ENCODE peak calls at places on chromosomes 13 and 19, in five cellular contexts. A is GM12865, J is aorta, Q is tibial nerve, I is BE2C. G is an unnamed sample.

GRCh38 chr13:60881507-60881906 is 484.5 kb downstream of the TDRD3 start:
- DNase-seq in A (no peak), J (no peak), Q (no peak), I (no peak), G (no peak)

GRCh38 chr13:42707596-42707995 is 73.8 kb upstream of the FAM216B start:
- DNase-seq in A (no peak), J (no peak), Q (no peak), I (no peak), G (no peak)

GRCh38 chr13:34044660-34045080 is 226.7 kb downstream of the RFC3 start:
- DNase-seq in A (no peak), J (no peak), Q (no peak), I (no peak), G (no peak)

GRCh38 chr19:51739466-51740213 is 12.0 kb downstream of the FPR1 start:
- DNase-seq in A (no peak), J (no peak), Q (no peak), I (no peak), G (no peak)

GRCh38 chr19:52948025-52948770 is 14.5 kb downstream of the ZNF816 start:
- DNase-seq in A (no peak), J (no peak), Q (no peak), I (no peak), G (no peak)

GRCh38 chr13:48731957-48732569 is 78.3 kb downstream of the CYSLTR2 start:
- DNase-seq in A (peak), J (peak), Q (peak), I (peak), G (no peak)

GRCh38 chr13:29681859-29682258 is 86.4 kb upstream of the SLC7A1 start:
- DNase-seq in A (no peak), J (no peak), Q (no peak), I (no peak), G (no peak)

GRCh38 chr19:35562336-35562735 is 1.1 kb downstream of the ATP4A start:
- DNase-seq in A (no peak), J (no peak), Q (no peak), I (no peak), G (no peak)

GRCh38 chr19:3556978-3557460 is 367 bp downstream of the MFSD12 start:
- DNase-seq in A (peak), J (no peak), Q (no peak), I (no peak), G (no peak)

GRCh38 chr13:52419080-52419479 is 13.1 kb upstream of the THSD1 start:
- DNase-seq in A (no peak), J (no peak), Q (no peak), I (no peak), G (no peak)

GRCh38 chr13:113152894-113153809 is 5.3 kb upstream of the PROZ start:
- DNase-seq in A (peak), J (peak), Q (peak), I (no peak), G (peak)

GRCh38 chr13:26497991-26498423 is 59.5 kb upstream of the WASF3 start:
- DNase-seq in A (no peak), J (no peak), Q (no peak), I (no peak), G (no peak)

GRCh38 chr19:7450243-7451223 is 38.3 kb downstream of the PEX11G start:
- DNase-seq in A (peak), J (no peak), Q (no peak), I (no peak), G (no peak)

GRCh38 chr13:29359181-29359580 is 236.3 kb downstream of the SLC7A1 start:
- DNase-seq in A (no peak), J (no peak), Q (no peak), I (no peak), G (no peak)

GRCh38 chr19:30153326-30154210 is 211.5 kb downstream of the URI1 start:
- DNase-seq in A (peak), J (no peak), Q (no peak), I (peak), G (no peak)

GRCh38 chr13:48251616-48252081 is 18.6 kb downstream of the ITM2B start:
- DNase-seq in A (no peak), J (no peak), Q (no peak), I (no peak), G (no peak)

GRCh38 chr13:40061466-40062450 is 406.3 kb downstream of the COG6 start:
- DNase-seq in A (no peak), J (no peak), Q (no peak), I (no peak), G (no peak)

GRCh38 chr13:100409132-100409531 is 179.5 kb downstream of the GGACT start:
- DNase-seq in A (no peak), J (no peak), Q (no peak), I (no peak), G (no peak)

GRCh38 chr19:296476-297225 is 5.4 kb upstream of the PLPP2 start:
- DNase-seq in A (no peak), J (peak), Q (no peak), I (no peak), G (no peak)

GRCh38 chr19:35055715-35056179 is 14.2 kb downstream of the HPN start:
- DNase-seq in A (peak), J (no peak), Q (no peak), I (no peak), G (no peak)

GRCh38 chr19:23547816-23548430 is 139.1 kb downstream of the ZNF675 start:
- DNase-seq in A (no peak), J (no peak), Q (no peak), I (no peak), G (no peak)

GRCh38 chr13:77779461-77780272 is 82.2 kb downstream of the SLAIN1 start:
- DNase-seq in A (peak), J (peak), Q (peak), I (peak), G (no peak)

GRCh38 chr13:91579320-91579719 is 180.9 kb downstream of the GPC5 start:
- DNase-seq in A (no peak), J (no peak), Q (no peak), I (no peak), G (no peak)

GRCh38 chr13:34357435-34358232 is 539.7 kb downstream of the RFC3 start:
- DNase-seq in A (peak), J (peak), Q (no peak), I (no peak), G (no peak)

GRCh38 chr13:47897411-47898050 is 103.5 kb downstream of the SUCLA2 start:
- DNase-seq in A (no peak), J (no peak), Q (no peak), I (no peak), G (no peak)

GRCh38 chr19:4589579-4590410 is 30.3 kb upstream of the SEMA6B start:
- DNase-seq in A (peak), J (no peak), Q (no peak), I (peak), G (no peak)

GRCh38 chr13:39496487-39496998 is 106.5 kb downstream of the LHFPL6 start:
- DNase-seq in A (no peak), J (no peak), Q (no peak), I (no peak), G (no peak)

GRCh38 chr13:71979616-71980015 is 112.6 kb upstream of the DACH1 start:
- DNase-seq in A (peak), J (no peak), Q (no peak), I (peak), G (no peak)

GRCh38 chr19:48636859-48637448 is at the start of gene DBP:
- DNase-seq in A (no peak), J (peak), Q (no peak), I (peak), G (peak)

GRCh38 chr13:103953859-103954258 is 887.6 kb upstream of the SLC10A2 start:
- DNase-seq in A (no peak), J (no peak), Q (no peak), I (no peak), G (no peak)

GRCh38 chr13:95480131-95480545 is 72.4 kb upstream of the CLDN10 start:
- DNase-seq in A (peak), J (peak), Q (peak), I (peak), G (peak)

GRCh38 chr13:107712145-107712544 is 503.2 kb downstream of the LIG4 start:
- DNase-seq in A (no peak), J (no peak), Q (no peak), I (no peak), G (no peak)

GRCh38 chr19:50723735-50724521 is 764 bp downstream of the CLEC11A start:
- DNase-seq in A (no peak), J (no peak), Q (no peak), I (no peak), G (no peak)
- H3K4me3 ChIP-seq in A (no peak), J (no peak), Q (peak), I (peak), G (peak)

GRCh38 chr19:41876847-41877489 is at the start of gene CD79A:
- DNase-seq in A (peak), J (no peak), Q (no peak), I (no peak), G (no peak)

GRCh38 chr19:41879080-41879479 is 2.0 kb downstream of the CD79A start:
- DNase-seq in A (no peak), J (no peak), Q (no peak), I (no peak), G (no peak)

GRCh38 chr19:41877490-41877876 is 404 bp downstream of the CD79A start:
- DNase-seq in A (peak), J (no peak), Q (no peak), I (no peak), G (no peak)

GRCh38 chr19:41879670-41880328 is 2.7 kb downstream of the CD79A start:
- DNase-seq in A (no peak), J (no peak), Q (no peak), I (no peak), G (no peak)

DNA sequence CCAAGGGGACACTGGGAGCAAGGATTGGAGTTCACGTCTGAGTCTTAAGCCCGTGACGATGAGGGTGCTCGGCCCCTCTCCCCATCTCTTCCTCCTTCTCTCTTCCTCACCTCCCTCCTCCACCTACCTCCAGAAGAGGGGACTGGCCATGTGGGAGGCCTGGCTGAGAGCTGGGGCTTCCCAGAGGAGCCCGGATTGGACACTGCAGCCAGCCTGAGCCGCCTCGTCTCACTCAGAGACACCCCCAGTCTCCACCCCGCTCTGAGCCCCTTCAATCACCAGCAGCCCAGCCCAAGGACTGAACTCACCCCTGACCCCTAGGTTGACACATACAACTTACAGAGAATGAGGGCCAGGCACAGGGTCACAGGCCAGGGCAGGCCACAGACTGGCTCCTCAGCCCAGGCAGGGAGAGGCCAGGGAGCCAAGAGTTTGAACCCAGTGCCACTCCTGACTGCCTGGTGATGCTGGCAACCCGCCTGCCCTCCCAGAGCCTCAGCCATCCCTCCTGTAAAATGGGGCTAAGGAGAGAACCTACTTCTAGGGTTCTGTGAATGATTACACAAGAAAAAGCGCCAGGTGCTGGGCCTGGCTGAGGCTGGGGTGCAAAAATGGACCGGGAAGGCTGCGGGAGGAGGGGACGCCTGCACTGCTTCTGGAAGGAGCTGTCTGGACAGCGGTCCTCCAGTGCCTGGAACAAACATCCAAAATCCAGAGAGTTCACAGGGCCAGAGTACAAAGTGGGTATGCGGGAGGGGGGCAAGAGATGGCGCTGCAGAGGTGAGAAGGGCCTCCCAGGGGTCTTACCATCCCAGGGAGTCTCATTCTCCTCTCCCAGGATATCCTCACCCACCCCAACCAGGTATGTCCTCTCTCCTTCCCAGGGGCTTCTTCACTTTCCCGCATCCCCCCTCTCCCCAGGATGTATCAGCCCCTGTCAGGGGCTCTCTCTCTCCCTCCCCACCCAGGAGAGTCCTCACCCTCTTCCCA is 1.1 kb downstream of the CD79A start:
- DNase-seq in A (peak), J (no peak), Q (no peak), I (no peak), G (no peak)
- H3K4me3 ChIP-seq in A (peak), J (no peak), Q (no peak), I (no peak), G (no peak)

GRCh38 chr13:79389031-79389430 is 17.0 kb downstream of the RBM26 start:
- DNase-seq in A (no peak), J (no peak), Q (no peak), I (no peak), G (no peak)

GRCh38 chr13:79395881-79396280 is 10.2 kb downstream of the RBM26 start:
- DNase-seq in A (no peak), J (no peak), Q (no peak), I (no peak), G (no peak)

GRCh38 chr13:79398169-79398568 is 7.9 kb downstream of the RBM26 start:
- DNase-seq in A (no peak), J (no peak), Q (no peak), I (no peak), G (no peak)

GRCh38 chr13:79392882-79393563 is 13.0 kb downstream of the RBM26 start:
- DNase-seq in A (peak), J (no peak), Q (no peak), I (no peak), G (no peak)

GRCh38 chr13:79393564-79394249 is 12.3 kb downstream of the RBM26 start:
- DNase-seq in A (peak), J (peak), Q (peak), I (peak), G (no peak)
- H3K4me3 ChIP-seq in A (peak), J (no peak), Q (no peak), I (no peak), G (peak)

DNA sequence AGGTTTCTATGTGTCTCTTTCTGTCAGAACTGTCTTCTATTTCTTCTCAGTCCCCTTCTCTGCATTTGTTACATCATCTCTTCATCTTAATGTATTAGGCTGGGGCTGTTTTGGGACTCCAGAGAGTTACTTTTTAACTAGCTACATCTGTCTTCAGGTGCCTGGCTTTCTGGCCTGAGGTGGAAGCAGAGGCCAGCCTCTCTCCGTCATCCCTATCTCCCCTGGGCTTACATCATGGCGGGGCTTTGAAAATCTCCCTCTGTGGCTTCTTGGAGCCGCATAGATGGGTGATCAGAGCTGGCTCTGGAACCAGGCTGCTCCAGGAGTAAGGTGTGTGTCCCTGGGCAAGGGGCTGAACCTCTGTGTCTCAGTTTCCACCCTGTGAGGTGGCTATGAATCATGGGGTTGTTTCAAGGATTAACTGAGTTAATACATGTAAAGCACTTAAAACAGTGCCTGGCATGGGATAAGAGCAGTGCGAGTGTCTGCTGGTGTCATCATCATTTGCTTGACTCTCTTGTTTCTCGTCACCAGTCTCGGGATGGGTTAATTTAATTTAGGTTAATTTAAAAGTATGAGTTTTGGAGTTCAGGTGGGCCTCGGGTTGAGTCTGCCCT is 2.0 kb downstream of the EPN1 start:
- DNase-seq in A (no peak), J (peak), Q (no peak), I (no peak), G (no peak)
- H3K4me3 ChIP-seq in A (peak), J (no peak), Q (peak), I (peak), G (peak)

GRCh38 chr13:111298214-111298975 is 22.0 kb upstream of the TEX29 start:
- DNase-seq in A (no peak), J (no peak), Q (no peak), I (no peak), G (no peak)

GRCh38 chr13:111304603-111305289 is 15.7 kb upstream of the TEX29 start:
- DNase-seq in A (no peak), J (no peak), Q (no peak), I (no peak), G (no peak)

GRCh38 chr13:111302045-111302722 is 18.3 kb upstream of the TEX29 start:
- DNase-seq in A (no peak), J (no peak), Q (no peak), I (no peak), G (no peak)

GRCh38 chr13:111304041-111304544 is 16.3 kb upstream of the TEX29 start:
- DNase-seq in A (peak), J (no peak), Q (no peak), I (no peak), G (no peak)

DNA sequence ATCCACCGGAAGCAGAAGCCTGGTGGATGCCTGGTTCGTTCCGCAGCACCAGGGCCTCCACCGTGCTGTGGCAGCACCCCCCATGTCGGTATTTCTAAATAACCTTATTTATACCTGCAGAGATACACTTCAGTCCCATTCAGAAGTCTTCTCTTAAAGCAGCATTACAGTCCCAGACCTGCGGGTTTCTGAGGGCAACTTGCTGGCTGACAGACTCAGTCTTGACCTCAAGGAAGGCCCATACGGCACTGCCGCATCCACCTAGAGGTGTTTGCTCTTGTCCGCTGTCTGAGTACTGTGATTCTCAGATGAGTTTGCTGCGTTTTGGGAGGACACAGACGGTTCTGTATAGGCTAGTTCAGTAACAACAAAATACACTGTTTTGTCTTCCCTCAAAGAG is 16.9 kb upstream of the TEX29 start:
- DNase-seq in A (no peak), J (no peak), Q (no peak), I (no peak), G (no peak)
- H3K4me3 ChIP-seq in A (no peak), J (no peak), Q (no peak), I (no peak), G (no peak)

GRCh38 chr13:73082471-73082870 is 23.7 kb downstream of the KLF5 start:
- DNase-seq in A (no peak), J (no peak), Q (no peak), I (no peak), G (no peak)

GRCh38 chr13:73081256-73081915 is 22.6 kb downstream of the KLF5 start:
- DNase-seq in A (no peak), J (no peak), Q (no peak), I (no peak), G (no peak)

GRCh38 chr13:73076013-73076412 is 17.2 kb downstream of the KLF5 start:
- DNase-seq in A (no peak), J (no peak), Q (no peak), I (no peak), G (no peak)

GRCh38 chr13:73077867-73078266 is 19.1 kb downstream of the KLF5 start:
- DNase-seq in A (no peak), J (no peak), Q (no peak), I (no peak), G (no peak)

GRCh38 chr13:73079359-73079758 is 20.6 kb downstream of the KLF5 start:
- DNase-seq in A (no peak), J (no peak), Q (no peak), I (no peak), G (no peak)
- H3K4me3 ChIP-seq in A (no peak), J (no peak), Q (no peak), I (no peak), G (no peak)

DNA sequence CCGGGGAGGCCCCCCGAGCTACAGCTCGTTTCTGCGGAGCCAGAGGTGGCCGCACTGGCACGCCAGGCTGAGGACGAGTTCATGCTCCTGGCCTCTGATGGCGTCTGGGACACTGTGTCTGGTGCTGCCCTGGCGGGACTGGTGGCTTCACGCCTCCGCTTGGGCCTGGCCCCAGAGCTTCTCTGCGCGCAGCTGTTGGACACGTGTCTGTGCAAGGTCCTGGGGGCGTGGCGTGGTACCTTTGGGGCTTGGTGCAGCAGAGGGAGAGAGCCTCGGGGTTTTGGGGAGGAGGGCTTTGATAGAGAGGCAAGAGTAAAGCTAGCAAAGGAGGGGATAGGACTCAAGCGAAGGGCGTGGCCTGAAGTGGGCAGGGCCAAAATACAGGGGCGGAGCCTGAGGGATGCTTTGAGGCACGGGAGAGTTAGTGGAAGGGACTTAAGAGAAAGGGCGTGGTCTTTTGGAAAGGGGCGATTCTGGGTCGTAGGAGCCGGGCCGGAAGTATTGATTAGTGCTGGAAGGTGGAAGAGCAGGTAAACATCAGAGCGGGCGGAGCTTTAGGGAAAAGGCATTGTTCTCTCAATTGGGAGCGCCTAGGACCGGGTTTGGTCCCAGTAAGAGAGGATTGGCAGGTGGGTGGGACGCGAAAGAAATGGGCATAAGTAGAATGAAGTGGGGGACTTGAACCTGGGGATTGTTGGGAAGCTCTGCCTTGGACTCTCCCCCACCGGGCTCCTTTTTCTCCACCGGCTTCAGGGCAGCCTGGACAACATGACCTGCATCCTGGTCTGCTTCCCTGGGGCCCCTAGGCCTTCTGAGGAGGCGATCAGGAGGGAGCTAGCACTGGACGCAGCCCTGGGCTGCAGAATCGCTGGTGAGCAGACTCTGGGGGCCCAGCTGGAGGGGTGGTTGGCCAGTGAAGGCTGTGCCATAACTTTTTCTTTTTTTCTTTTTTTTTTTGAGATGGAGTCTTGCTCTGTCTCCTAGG is 1.2 kb downstream of the PPM1N start:
- DNase-seq in A (peak), J (peak), Q (peak), I (peak), G (peak)
- H3K4me3 ChIP-seq in A (peak), J (no peak), Q (peak), I (no peak), G (peak)

G was measured in heart right ventricle.